ENCODE peak calls at places on chromosome 3, in ten cellular contexts. W is stomach; Q is SW 1271; C is left cardiac atrium; O is A172; D is AG08395; K is CD4-positive, alpha-beta T cell; R is CD8-positive, alpha-beta T cell; J is activated naive CD4-positive, alpha-beta T cell treated with anti-CD3 and anti-CD28 coated beads for 36 hours; E is adrenal gland. U is an unnamed sample.

GRCh38 chr3:132183811-132184210 is 133.4 kb upstream of the ACP3 start:
- DNase-seq in E (no peak), Q (no peak), K (no peak), D (no peak), O (no peak), C (no peak), R (no peak), J (no peak), W (no peak), U (no peak)

GRCh38 chr3:13654330-13655073 is 105.6 kb downstream of the FBLN2 start:
- DNase-seq in Q (no peak), C (no peak), D (no peak), R (peak), K (peak), E (no peak), W (no peak), J (peak), O (no peak), U (no peak)

GRCh38 chr3:73563896-73564582 is 60.7 kb downstream of the PDZRN3 start:
- DNase-seq in W (no peak), C (no peak), R (no peak), J (no peak), O (no peak), D (peak), Q (no peak), K (no peak), E (no peak), U (no peak)

GRCh38 chr3:105399611-105400010 is 32.9 kb downstream of the ALCAM start:
- DNase-seq in E (no peak), W (no peak), J (no peak), C (no peak), Q (no peak), D (no peak), K (no peak), O (no peak), R (no peak), U (no peak)

GRCh38 chr3:7543294-7543693 is 682.4 kb downstream of the GRM7 start:
- DNase-seq in C (no peak), E (peak), J (no peak), Q (no peak), D (no peak), R (no peak), K (no peak), O (no peak), W (no peak), U (no peak)

GRCh38 chr3:170999737-171000242 is 26.7 kb downstream of the SLC2A2 start:
- DNase-seq in Q (peak), J (no peak), D (peak), K (no peak), O (peak), R (no peak), W (no peak), E (peak), C (no peak), U (no peak)

GRCh38 chr3:131020122-131020693 is 6.4 kb downstream of the ASTE1 start:
- DNase-seq in O (no peak), C (no peak), D (no peak), K (no peak), W (no peak), E (no peak), R (no peak), J (no peak), Q (no peak), U (no peak)

GRCh38 chr3:43497405-43497804 is 124.4 kb downstream of the ANO10 start:
- DNase-seq in W (no peak), R (no peak), E (no peak), K (no peak), C (no peak), O (no peak), J (no peak), D (no peak), Q (no peak), U (no peak)

GRCh38 chr3:12710062-12710461 is 46.1 kb upstream of the RAF1 start:
- DNase-seq in R (no peak), O (no peak), W (no peak), E (no peak), C (no peak), J (no peak), Q (no peak), D (no peak), K (no peak), U (no peak)

GRCh38 chr3:138438896-138439295 is 4.5 kb downstream of the ESYT3 start:
- DNase-seq in C (no peak), J (no peak), O (no peak), R (no peak), W (no peak), Q (no peak), K (no peak), D (peak), E (no peak), U (peak)

GRCh38 chr3:47722859-47723258 is 58.8 kb downstream of the SMARCC1 start:
- DNase-seq in K (no peak), C (no peak), O (no peak), W (no peak), E (no peak), R (no peak), J (no peak), D (no peak), Q (no peak), U (no peak)

GRCh38 chr3:81859524-81859923 is 98.1 kb upstream of the GBE1 start:
- DNase-seq in K (no peak), Q (no peak), O (no peak), E (no peak), D (no peak), J (no peak), W (no peak), R (no peak), C (no peak), U (no peak)

GRCh38 chr3:148882288-148882687 is 17.2 kb downstream of the CPA3 start:
- DNase-seq in Q (no peak), C (no peak), K (no peak), O (no peak), E (no peak), R (no peak), D (peak), W (no peak), J (no peak), U (no peak)

GRCh38 chr3:157921271-157921670 is 184.9 kb downstream of the SHOX2 start:
- DNase-seq in O (no peak), D (no peak), E (no peak), W (no peak), K (no peak), J (no peak), Q (no peak), C (no peak), R (no peak), U (no peak)

U was measured in mesenteric fat pad.